ENCODE peak calls at places on chromosomes 1 and 21, in four cellular contexts. One of them, this sample, is unnamed.

GRCh38 chr1:117120774-117121588 is 568 bp downstream of the TRIM45 start:
- DNase-seq in tibial nerve: no peak
- DNase-seq in CD8-positive, alpha-beta memory T cell: no peak
- DNase-seq in lower lobe of right lung: no peak
- DNase-seq in this sample: no peak

GRCh38 chr21:31922881-31923280 is 50.1 kb downstream of the HUNK start:
- DNase-seq in CD8-positive, alpha-beta memory T cell: no peak
- DNase-seq in tibial nerve: no peak
- DNase-seq in lower lobe of right lung: no peak
- DNase-seq in this sample: no peak

GRCh38 chr1:50735443-50735842 is 224.6 kb downstream of the FAF1 start:
- DNase-seq in tibial nerve: no peak
- DNase-seq in CD8-positive, alpha-beta memory T cell: no peak
- DNase-seq in lower lobe of right lung: no peak
- DNase-seq in this sample: no peak

GRCh38 chr1:52523376-52523775 is 29.5 kb downstream of the TUT4 start:
- DNase-seq in tibial nerve: no peak
- DNase-seq in CD8-positive, alpha-beta memory T cell: no peak
- DNase-seq in lower lobe of right lung: no peak
- DNase-seq in this sample: no peak

GRCh38 chr1:111561328-111561727 is 57.9 kb upstream of the ADORA3 start:
- DNase-seq in CD8-positive, alpha-beta memory T cell: no peak
- DNase-seq in lower lobe of right lung: no peak
- DNase-seq in tibial nerve: no peak
- DNase-seq in this sample: no peak

GRCh38 chr1:26861889-26862371 is 1.0 kb upstream of the SFN start:
- DNase-seq in tibial nerve: no peak
- DNase-seq in CD8-positive, alpha-beta memory T cell: no peak
- DNase-seq in lower lobe of right lung: no peak
- DNase-seq in this sample: no peak

GRCh38 chr1:1973716-1974642 is 29.6 kb downstream of the CFAP74 start:
- DNase-seq in tibial nerve: no peak
- DNase-seq in CD8-positive, alpha-beta memory T cell: no peak
- DNase-seq in lower lobe of right lung: no peak
- DNase-seq in this sample: no peak

GRCh38 chr1:215899901-215900300 is 332.8 kb downstream of the KCTD3 start:
- DNase-seq in lower lobe of right lung: no peak
- DNase-seq in CD8-positive, alpha-beta memory T cell: no peak
- DNase-seq in tibial nerve: no peak
- DNase-seq in this sample: no peak

GRCh38 chr21:33734326-33734725 is 92.0 kb downstream of the ITSN1 start:
- DNase-seq in lower lobe of right lung: no peak
- DNase-seq in tibial nerve: no peak
- DNase-seq in CD8-positive, alpha-beta memory T cell: no peak
- DNase-seq in this sample: no peak

GRCh38 chr1:28031173-28031572 is 57.2 kb downstream of the EYA3 start:
- DNase-seq in lower lobe of right lung: no peak
- DNase-seq in tibial nerve: no peak
- DNase-seq in CD8-positive, alpha-beta memory T cell: no peak
- DNase-seq in this sample: no peak
- H3K27ac ChIP-seq in lower lobe of right lung: no peak overlapping the region
- H3K27ac ChIP-seq in tibial nerve: no peak overlapping the region
- H3K27ac ChIP-seq in CD8-positive, alpha-beta memory T cell: no peak overlapping the region
- H3K27ac ChIP-seq in this sample: no peak overlapping the region

GRCh38 chr1:59541161-59541560 is 244.3 kb downstream of the FGGY start:
- DNase-seq in lower lobe of right lung: no peak
- DNase-seq in tibial nerve: no peak
- DNase-seq in CD8-positive, alpha-beta memory T cell: no peak
- DNase-seq in this sample: no peak
- H3K27ac ChIP-seq in lower lobe of right lung: no peak overlapping the region
- H3K27ac ChIP-seq in tibial nerve: no peak overlapping the region
- H3K27ac ChIP-seq in CD8-positive, alpha-beta memory T cell: no peak overlapping the region
- H3K27ac ChIP-seq in this sample: no peak overlapping the region

DNA sequence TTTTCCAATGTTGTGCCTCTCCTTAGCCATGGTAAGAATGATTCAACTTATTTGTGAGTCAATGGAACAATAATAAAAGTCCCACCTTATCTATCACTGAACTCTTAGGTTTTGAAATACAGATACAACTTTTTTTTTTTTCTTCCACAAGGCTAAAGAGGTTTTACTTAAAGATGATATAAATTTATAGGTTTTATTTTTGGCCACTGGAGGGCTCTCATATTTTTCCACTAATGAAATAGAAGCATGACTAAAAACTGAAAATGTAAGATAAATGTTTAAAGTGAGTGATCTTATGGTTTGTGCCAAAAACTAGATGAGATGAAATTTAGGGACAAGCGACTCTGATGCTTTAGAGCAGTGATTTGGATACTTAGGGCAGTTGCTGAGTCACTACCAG is 499.0 kb downstream of the NUF2 start:
- DNase-seq in CD8-positive, alpha-beta memory T cell: no peak
- DNase-seq in tibial nerve: no peak
- DNase-seq in lower lobe of right lung: no peak
- DNase-seq in this sample: no peak
- H3K27ac ChIP-seq in CD8-positive, alpha-beta memory T cell: no peak overlapping the region
- H3K27ac ChIP-seq in tibial nerve: no peak overlapping the region
- H3K27ac ChIP-seq in lower lobe of right lung: no peak overlapping the region
- H3K27ac ChIP-seq in this sample: no peak overlapping the region

GRCh38 chr1:235763962-235764361 is 102.7 kb downstream of the LYST start:
- DNase-seq in tibial nerve: no peak
- DNase-seq in lower lobe of right lung: no peak
- DNase-seq in CD8-positive, alpha-beta memory T cell: no peak
- DNase-seq in this sample: no peak
- H3K27ac ChIP-seq in tibial nerve: no peak overlapping the region
- H3K27ac ChIP-seq in lower lobe of right lung: no peak overlapping the region
- H3K27ac ChIP-seq in CD8-positive, alpha-beta memory T cell: no peak overlapping the region
- H3K27ac ChIP-seq in this sample: no peak overlapping the region

GRCh38 chr1:23178414-23178813 is 9.8 kb upstream of the LUZP1 start:
- DNase-seq in tibial nerve: no peak
- DNase-seq in CD8-positive, alpha-beta memory T cell: no peak
- DNase-seq in lower lobe of right lung: no peak
- DNase-seq in this sample: no peak
- H3K27ac ChIP-seq in tibial nerve: peak overlapping the region; percentile 93
- H3K27ac ChIP-seq in CD8-positive, alpha-beta memory T cell: no peak overlapping the region
- H3K27ac ChIP-seq in lower lobe of right lung: peak overlapping the region; percentile 84
- H3K27ac ChIP-seq in this sample: peak overlapping the region; percentile 37

DNA sequence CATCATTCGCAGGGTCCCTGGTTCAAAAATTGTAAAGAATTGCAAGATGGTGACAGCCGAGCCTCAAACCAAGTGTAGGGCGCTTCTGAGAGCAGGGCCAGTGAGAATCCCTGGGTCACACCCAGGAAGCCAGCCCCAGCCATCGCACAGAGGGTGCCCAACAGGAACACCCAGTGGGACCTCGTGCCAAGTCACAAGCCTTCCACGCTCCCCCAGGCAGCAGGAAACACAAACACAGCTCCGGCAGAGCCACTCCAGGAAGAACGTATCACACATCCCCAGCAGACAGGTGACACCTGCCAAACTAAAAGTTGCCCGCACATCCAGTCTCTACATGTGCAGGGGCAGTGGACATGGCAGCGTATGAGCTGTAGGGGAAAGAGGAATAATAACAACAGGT is 20.2 kb downstream of the DHRS3 start:
- DNase-seq in CD8-positive, alpha-beta memory T cell: no peak
- DNase-seq in tibial nerve: no peak
- DNase-seq in lower lobe of right lung: peak; percentile 79
- DNase-seq in this sample: no peak
- H3K27ac ChIP-seq in CD8-positive, alpha-beta memory T cell: no peak overlapping the region
- H3K27ac ChIP-seq in tibial nerve: peak overlapping the region; percentile 89
- H3K27ac ChIP-seq in lower lobe of right lung: peak overlapping the region; percentile 36
- H3K27ac ChIP-seq in this sample: no peak overlapping the region

DNA sequence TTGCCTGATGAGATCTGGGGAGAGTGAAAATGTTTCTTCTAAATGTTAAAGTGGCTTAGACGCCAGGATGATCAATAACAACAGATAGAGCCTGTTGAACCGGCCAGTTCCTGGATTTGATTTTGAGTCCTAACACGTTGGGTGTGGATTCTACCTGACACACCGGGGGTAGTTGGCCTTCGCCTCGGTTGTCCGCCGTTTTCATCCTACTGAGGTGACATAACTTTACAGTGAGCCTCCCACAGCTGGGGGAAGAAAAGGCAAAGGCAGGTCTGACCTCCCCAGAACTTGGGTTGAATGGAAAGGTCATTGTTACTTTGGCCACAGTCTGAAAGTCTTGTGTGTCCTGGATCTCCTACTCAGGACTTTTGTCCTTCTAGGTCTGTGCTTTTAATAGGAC is 1.1 kb downstream of the PGD start:
- DNase-seq in tibial nerve: no peak
- DNase-seq in CD8-positive, alpha-beta memory T cell: no peak
- DNase-seq in lower lobe of right lung: no peak
- DNase-seq in this sample: no peak
- H3K27ac ChIP-seq in tibial nerve: peak overlapping the region; percentile 92
- H3K27ac ChIP-seq in CD8-positive, alpha-beta memory T cell: peak overlapping the region; percentile 79
- H3K27ac ChIP-seq in lower lobe of right lung: peak overlapping the region; percentile 96
- H3K27ac ChIP-seq in this sample: peak overlapping the region; percentile 63

GRCh38 chr1:114323959-114324825 is 170.5 kb upstream of the SYT6 start:
- DNase-seq in tibial nerve: no peak
- DNase-seq in CD8-positive, alpha-beta memory T cell: no peak
- DNase-seq in lower lobe of right lung: no peak
- DNase-seq in this sample: no peak
- H3K27ac ChIP-seq in tibial nerve: no peak overlapping the region
- H3K27ac ChIP-seq in CD8-positive, alpha-beta memory T cell: no peak overlapping the region
- H3K27ac ChIP-seq in lower lobe of right lung: no peak overlapping the region
- H3K27ac ChIP-seq in this sample: no peak overlapping the region

This sample was measured in RWPE2.